ENCODE peak calls at places on chromosomes 2 and 18, in five cellular contexts. J is SW 1271, G is ovary, I is HCT116, S is cardiac muscle cell. H is an unnamed sample.

GRCh38 chr18:46755315-46756171 is 1.3 kb downstream of the ST8SIA5 start:
- DNase-seq in J (no peak), G (no peak), I (no peak), S (no peak), H (no peak)

GRCh38 chr2:98912221-98912851 is 23.7 kb downstream of the CRACDL start:
- DNase-seq in J (no peak), G (peak), I (peak), S (no peak), H (no peak)

GRCh38 chr2:173571021-173571821 is 216.5 kb downstream of the CDCA7 start:
- DNase-seq in J (no peak), G (no peak), I (peak), S (peak), H (peak)

GRCh38 chr18:54845788-54846187 is 17.5 kb downstream of the RAB27B start:
- DNase-seq in J (no peak), G (no peak), I (no peak), S (no peak), H (no peak)

GRCh38 chr2:190805843-190806242 is 74.8 kb upstream of the GLS start:
- DNase-seq in J (no peak), G (no peak), I (no peak), S (no peak), H (no peak)

GRCh38 chr2:24739355-24740025 is 53.7 kb downstream of the PTRHD1 start:
- DNase-seq in J (no peak), G (no peak), I (no peak), S (no peak), H (no peak)

GRCh38 chr18:43482136-43482535 is 204.8 kb upstream of the SYT4 start:
- DNase-seq in J (no peak), G (no peak), I (no peak), S (no peak), H (no peak)

GRCh38 chr2:43480874-43481273 is 115.0 kb downstream of the THADA start:
- DNase-seq in J (no peak), G (no peak), I (no peak), S (no peak), H (no peak)

GRCh38 chr2:231701456-231702373 is 6.6 kb upstream of the PTMA start:
- DNase-seq in J (no peak), G (peak), I (no peak), S (no peak), H (no peak)

GRCh38 chr2:108360776-108361468 is 16.8 kb upstream of the SULT1C4 start:
- DNase-seq in J (no peak), G (no peak), I (no peak), S (no peak), H (no peak)

GRCh38 chr2:5932556-5933469 is 240.6 kb downstream of the SOX11 start:
- DNase-seq in J (no peak), G (no peak), I (no peak), S (no peak), H (no peak)

GRCh38 chr2:45055261-45055660 is 46.0 kb upstream of the SIX2 start:
- DNase-seq in J (no peak), G (no peak), I (no peak), S (no peak), H (no peak)

GRCh38 chr2:240624011-240624949 is 1.0 kb upstream of the GPR35 start:
- DNase-seq in J (no peak), G (no peak), I (no peak), S (no peak), H (peak)

GRCh38 chr2:10289891-10290290 is 12.8 kb upstream of the HPCAL1 start:
- DNase-seq in J (peak), G (no peak), I (peak), S (no peak), H (no peak)

GRCh38 chr2:135164431-135164830 is 112.3 kb downstream of the RAB3GAP1 start:
- DNase-seq in J (peak), G (no peak), I (no peak), S (no peak), H (no peak)

GRCh38 chr2:59790186-59791142 is 763.0 kb downstream of the BCL11A start:
- DNase-seq in J (no peak), G (no peak), I (no peak), S (no peak), H (no peak)

GRCh38 chr2:150063432-150063889 is 424.0 kb downstream of the RND3 start:
- DNase-seq in J (no peak), G (no peak), I (no peak), S (no peak), H (no peak)

GRCh38 chr2:235143789-235144188 is 192.0 kb downstream of the SH3BP4 start:
- DNase-seq in J (no peak), G (no peak), I (no peak), S (no peak), H (no peak)

GRCh38 chr18:71865888-71866287 is 678.3 kb downstream of the CBLN2 start:
- DNase-seq in J (no peak), G (no peak), I (no peak), S (no peak), H (no peak)

GRCh38 chr18:24631238-24632025 is 171.0 kb downstream of the HRH4 start:
- DNase-seq in J (no peak), G (no peak), I (no peak), S (no peak), H (no peak)